ENCODE peak calls at places on chromosomes 3 and 15, in eight cellular contexts. N, F, O, X, R, K, G and Q are unnamed samples.

GRCh38 chr15:83372434-83372873 is 74.7 kb upstream of the SH3GL3 start:
- DNase-seq in N (no peak), O (no peak), X (no peak), R (no peak), F (no peak), K (no peak), G (no peak), Q (no peak)

GRCh38 chr15:60534051-60534450 is 55.1 kb upstream of the ICE2 start:
- DNase-seq in X (no peak), F (no peak), G (no peak), O (no peak), K (no peak), R (no peak), N (no peak), Q (no peak)

GRCh38 chr3:175672119-175672689 is 813.1 kb downstream of the NAALADL2 start:
- DNase-seq in N (no peak), R (no peak), O (no peak), G (no peak), X (peak; percentile 30), F (no peak), K (no peak), Q (no peak)

GRCh38 chr3:139654637-139655365 is 23.0 kb downstream of the NMNAT3 start:
- DNase-seq in O (no peak), X (peak; percentile 74), N (no peak), R (peak; percentile 66), K (no peak), G (no peak), F (no peak), Q (peak; percentile 12)

GRCh38 chr3:39401983-39402382 is 4.5 kb upstream of the RPSA start:
- DNase-seq in K (no peak), O (no peak), G (no peak), F (no peak), N (no peak), X (no peak), R (no peak), Q (no peak)

GRCh38 chr15:73695773-73696640 is 11.8 kb downstream of the CD276 start:
- DNase-seq in N (no peak), F (no peak), R (no peak), X (no peak), K (no peak), G (no peak), O (no peak), Q (no peak)

GRCh38 chr3:112078125-112079083 is 7.8 kb upstream of the C3orf52 start:
- DNase-seq in O (no peak), N (no peak), F (no peak), G (no peak), R (no peak), K (no peak), X (no peak), Q (no peak)

GRCh38 chr15:66502491-66502890 is 2.2 kb downstream of the RPL4 start:
- DNase-seq in N (no peak), X (no peak), F (no peak), O (no peak), K (no peak), R (no peak), G (no peak), Q (no peak)